ENCODE peak calls at places on chromosomes 11 and 22, in ten cellular contexts. L is left cardiac atrium; S is stimulated activated naive CD8-positive, alpha-beta T cell treated with anti-CD3 and anti-CD28 coated beads, Interleukin-15, amount 100 ng/mL, for 72 hours; W is spleen; V is fibroblast of lung; K is KG1; H is naive thymus-derived CD4-positive, alpha-beta T cell; D is effector memory CD8-positive, alpha-beta T cell; Y is AG08395; G is IMR-90. U is an unnamed sample.

GRCh38 chr22:41848468-41848867 is 15.6 kb downstream of the SREBF2 start:
- DNase-seq in V (peak), D (no peak), K (no peak), S (no peak), H (no peak), Y (no peak), L (peak), G (no peak), W (peak), U (no peak)

GRCh38 chr11:125457814-125458343 is 38.2 kb downstream of the FEZ1 start:
- DNase-seq in Y (peak), V (peak), K (no peak), H (no peak), L (peak), W (no peak), G (peak), S (no peak), D (no peak), U (no peak)

GRCh38 chr22:21657361-21658118 is 8.3 kb upstream of the PPIL2 start:
- DNase-seq in G (peak), S (peak), Y (peak), W (peak), L (peak), H (peak), K (peak), D (peak), V (peak), U (peak)

GRCh38 chr22:42560781-42561180 is 7.0 kb downstream of the SERHL2 start:
- DNase-seq in K (no peak), W (no peak), L (no peak), H (no peak), S (no peak), D (no peak), G (no peak), Y (no peak), V (no peak), U (no peak)

GRCh38 chr22:49372111-49372529 is 455.6 kb downstream of the BRD1 start:
- DNase-seq in S (no peak), K (no peak), L (no peak), G (no peak), W (peak), H (no peak), D (no peak), Y (no peak), V (no peak), U (no peak)

GRCh38 chr11:104095791-104096190 is 59.4 kb downstream of the DDI1 start:
- DNase-seq in G (no peak), D (no peak), H (no peak), L (no peak), V (no peak), K (no peak), W (no peak), S (no peak), Y (no peak), U (no peak)

GRCh38 chr11:106594751-106595351 is 423.4 kb downstream of the GUCY1A2 start:
- DNase-seq in W (no peak), K (no peak), G (peak), V (no peak), H (no peak), D (no peak), L (no peak), S (no peak), Y (no peak), U (no peak)

GRCh38 chr11:93817426-93818348 is 32.7 kb downstream of the VSTM5 start:
- DNase-seq in W (no peak), Y (no peak), G (no peak), K (no peak), V (no peak), H (no peak), S (no peak), D (no peak), L (no peak), U (no peak)

GRCh38 chr11:9210224-9210921 is 54.8 kb downstream of the DENND5A start:
- DNase-seq in D (no peak), V (no peak), Y (no peak), L (no peak), S (no peak), H (no peak), K (no peak), W (no peak), G (no peak), U (no peak)